ENCODE peak calls at places on chromosomes 3 and 15, in ten cellular contexts. K is AG08395; Q is neuronal stem cell; S is fibroblast of villous mesenchyme; O is endothelial cell; L is EL; A is iris pigment epithelial cell; X is ACHN; D is NT2/D1; P is CD8-positive, alpha-beta T cell. N is an unnamed sample.
A peak's percentile ranks its signal among the peaks of the same experiment; 100 is the strongest.

GRCh38 chr3:56761887-56762605 is 39.7 kb downstream of the ARHGEF3 start:
- DNase-seq in K (no peak), Q (no peak), S (peak; percentile 73), O (no peak), L (no peak), A (no peak), X (no peak), D (no peak), P (no peak), N (no peak)

GRCh38 chr3:195140410-195140809 is 130.5 kb downstream of the XXYLT1 start:
- DNase-seq in K (no peak), Q (no peak), S (no peak), O (no peak), L (no peak), A (no peak), X (no peak), D (no peak), P (no peak), N (no peak)

GRCh38 chr3:73547427-73548036 is 77.2 kb downstream of the PDZRN3 start:
- DNase-seq in K (peak; percentile 82), Q (no peak), S (peak; percentile 84), O (no peak), L (peak; percentile 86), A (peak; percentile 79), X (no peak), D (no peak), P (no peak), N (peak; percentile 71)

GRCh38 chr3:42161050-42161935 is 70.1 kb downstream of the TRAK1 start:
- DNase-seq in K (peak; percentile 38), Q (no peak), S (no peak), O (no peak), L (peak; percentile 68), A (peak; percentile 66), X (no peak), D (no peak), P (no peak), N (peak; percentile 82)

GRCh38 chr3:134212898-134213665 is 37.6 kb downstream of the RYK start:
- DNase-seq in K (peak; percentile 78), Q (peak; percentile 81), S (peak; percentile 77), O (peak; percentile 89), L (peak; percentile 74), A (peak; percentile 74), X (peak; percentile 65), D (peak; percentile 81), P (peak; percentile 81), N (peak; percentile 37)

GRCh38 chr3:88988906-88989305 is 118.5 kb upstream of the EPHA3 start:
- DNase-seq in K (no peak), Q (no peak), S (no peak), O (no peak), L (no peak), A (no peak), X (no peak), D (no peak), P (no peak), N (no peak)

GRCh38 chr3:46931631-46932441 is 44.7 kb downstream of the CCDC12 start:
- DNase-seq in K (peak; percentile 29), Q (no peak), S (peak; percentile 95), O (no peak), L (peak; percentile 65), A (peak; percentile 49), X (no peak), D (no peak), P (no peak), N (peak; percentile 93)

GRCh38 chr3:139533781-139534443 is 5.6 kb downstream of the RBP1 start:
- DNase-seq in K (no peak), Q (no peak), S (peak; percentile 81), O (no peak), L (peak; percentile 6), A (peak; percentile 67), X (peak; percentile 18), D (no peak), P (no peak), N (peak; percentile 68)

GRCh38 chr3:170809975-170810357 is 60.0 kb downstream of the RPL22L1 start:
- DNase-seq in K (peak; percentile 44), Q (no peak), S (peak; percentile 94), O (no peak), L (peak; percentile 68), A (peak; percentile 63), X (peak; percentile 14), D (no peak), P (no peak), N (peak; percentile 15)

GRCh38 chr3:46868301-46868700 is 5.1 kb upstream of the MYL3 start:
- DNase-seq in K (no peak), Q (no peak), S (no peak), O (no peak), L (no peak), A (no peak), X (no peak), D (no peak), P (no peak), N (no peak)

GRCh38 chr15:57626713-57627440 is 35.2 kb downstream of the MYZAP start:
- DNase-seq in K (no peak), Q (no peak), S (no peak), O (no peak), L (no peak), A (no peak), X (no peak), D (no peak), P (no peak), N (no peak)

GRCh38 chr3:181616088-181617070 is 95.3 kb upstream of the SOX2 start:
- DNase-seq in K (no peak), Q (no peak), S (no peak), O (no peak), L (no peak), A (no peak), X (no peak), D (no peak), P (no peak), N (no peak)

GRCh38 chr3:66162766-66163165 is 58.0 kb upstream of the SLC25A26 start:
- DNase-seq in K (no peak), Q (no peak), S (no peak), O (no peak), L (no peak), A (no peak), X (no peak), D (no peak), P (no peak), N (no peak)

GRCh38 chr15:28885630-28886430 is at the start of gene APBA2:
- DNase-seq in K (no peak), Q (no peak), S (peak; percentile 46), O (peak; percentile 51), L (peak; percentile 49), A (peak; percentile 57), X (peak; percentile 22), D (no peak), P (peak; percentile 60), N (peak; percentile 92)

GRCh38 chr3:2166552-2166951 is 67.9 kb downstream of the CNTN4 start:
- DNase-seq in K (no peak), Q (no peak), S (peak; percentile 3), O (no peak), L (no peak), A (no peak), X (peak; percentile 32), D (peak; percentile 20), P (no peak), N (no peak)

GRCh38 chr3:37519661-37520060 is 342.0 kb upstream of the CTDSPL start:
- DNase-seq in K (no peak), Q (no peak), S (no peak), O (no peak), L (no peak), A (no peak), X (no peak), D (no peak), P (no peak), N (no peak)

GRCh38 chr3:64763980-64764379 is 76.2 kb upstream of the ADAMTS9 start:
- DNase-seq in K (no peak), Q (no peak), S (no peak), O (no peak), L (no peak), A (no peak), X (no peak), D (no peak), P (no peak), N (no peak)

GRCh38 chr3:153138267-153139210 is 23.5 kb upstream of the RAP2B start:
- DNase-seq in K (peak; percentile 82), Q (no peak), S (peak; percentile 95), O (no peak), L (peak; percentile 95), A (peak; percentile 97), X (peak; percentile 83), D (no peak), P (no peak), N (peak; percentile 80)

GRCh38 chr15:61623746-61624145 is 394.6 kb upstream of the RORA start:
- DNase-seq in K (no peak), Q (no peak), S (no peak), O (no peak), L (no peak), A (no peak), X (no peak), D (no peak), P (no peak), N (no peak)